ENCODE peak calls at places on chromosome 1, in six cellular contexts. One of them, this sample, is unnamed.

GRCh38 chr1:228063251-228064191 is 19.0 kb upstream of the ARF1 start:
- DNase-seq in GM23338: no peak
- DNase-seq in fibroblast of lung: no peak
- DNase-seq in endothelial cell of umbilical vein: no peak
- DNase-seq in PC-3: no peak
- DNase-seq in astrocyte: no peak
- DNase-seq in this sample: no peak

GRCh38 chr1:101797722-101798121 is 199.0 kb downstream of the OLFM3 start:
- DNase-seq in GM23338: peak; percentile 23
- DNase-seq in fibroblast of lung: no peak
- DNase-seq in endothelial cell of umbilical vein: no peak
- DNase-seq in PC-3: peak; percentile 51
- DNase-seq in astrocyte: no peak
- DNase-seq in this sample: no peak

GRCh38 chr1:28087614-28088167 is 719 bp downstream of the EYA3 start:
- DNase-seq in GM23338: peak; percentile 70
- DNase-seq in fibroblast of lung: peak; percentile 14
- DNase-seq in endothelial cell of umbilical vein: peak; percentile 68
- DNase-seq in PC-3: no peak
- DNase-seq in astrocyte: peak; percentile 9
- DNase-seq in this sample: no peak

GRCh38 chr1:31216016-31216415 is 23.7 kb downstream of the NKAIN1 start:
- DNase-seq in GM23338: peak; percentile 55
- DNase-seq in fibroblast of lung: peak; percentile 11
- DNase-seq in endothelial cell of umbilical vein: peak; percentile 79
- DNase-seq in PC-3: no peak
- DNase-seq in astrocyte: peak; percentile 13
- DNase-seq in this sample: no peak

GRCh38 chr1:227785812-227786608 is 29.5 kb upstream of the PRSS38 start:
- DNase-seq in GM23338: no peak
- DNase-seq in fibroblast of lung: no peak
- DNase-seq in endothelial cell of umbilical vein: no peak
- DNase-seq in PC-3: no peak
- DNase-seq in astrocyte: no peak
- DNase-seq in this sample: no peak

GRCh38 chr1:42682739-42683529 is 716 bp downstream of the YBX1 start:
- DNase-seq in GM23338: peak; percentile 57
- DNase-seq in fibroblast of lung: peak; percentile 79
- DNase-seq in endothelial cell of umbilical vein: peak; percentile 50
- DNase-seq in PC-3: peak; percentile 57
- DNase-seq in astrocyte: peak; percentile 49
- DNase-seq in this sample: peak; percentile 76

GRCh38 chr1:24929876-24930702 is at the start of gene RUNX3:
- DNase-seq in GM23338: peak; percentile 79
- DNase-seq in fibroblast of lung: no peak
- DNase-seq in endothelial cell of umbilical vein: no peak
- DNase-seq in PC-3: peak; percentile 51
- DNase-seq in astrocyte: no peak
- DNase-seq in this sample: no peak

GRCh38 chr1:14637233-14637632 is 38.7 kb downstream of the KAZN start:
- DNase-seq in GM23338: no peak
- DNase-seq in fibroblast of lung: no peak
- DNase-seq in endothelial cell of umbilical vein: no peak
- DNase-seq in PC-3: no peak
- DNase-seq in astrocyte: no peak
- DNase-seq in this sample: no peak

GRCh38 chr1:21337931-21338567 is 47.8 kb upstream of the ECE1 start:
- DNase-seq in GM23338: no peak
- DNase-seq in fibroblast of lung: peak; percentile 99
- DNase-seq in endothelial cell of umbilical vein: peak; percentile 91
- DNase-seq in PC-3: peak; percentile 53
- DNase-seq in astrocyte: peak; percentile 72
- DNase-seq in this sample: peak; percentile 65

GRCh38 chr1:80640978-80641377 is 1159.8 kb upstream of the ADGRL2 start:
- DNase-seq in GM23338: no peak
- DNase-seq in fibroblast of lung: no peak
- DNase-seq in endothelial cell of umbilical vein: no peak
- DNase-seq in PC-3: no peak
- DNase-seq in astrocyte: no peak
- DNase-seq in this sample: no peak

DNA sequence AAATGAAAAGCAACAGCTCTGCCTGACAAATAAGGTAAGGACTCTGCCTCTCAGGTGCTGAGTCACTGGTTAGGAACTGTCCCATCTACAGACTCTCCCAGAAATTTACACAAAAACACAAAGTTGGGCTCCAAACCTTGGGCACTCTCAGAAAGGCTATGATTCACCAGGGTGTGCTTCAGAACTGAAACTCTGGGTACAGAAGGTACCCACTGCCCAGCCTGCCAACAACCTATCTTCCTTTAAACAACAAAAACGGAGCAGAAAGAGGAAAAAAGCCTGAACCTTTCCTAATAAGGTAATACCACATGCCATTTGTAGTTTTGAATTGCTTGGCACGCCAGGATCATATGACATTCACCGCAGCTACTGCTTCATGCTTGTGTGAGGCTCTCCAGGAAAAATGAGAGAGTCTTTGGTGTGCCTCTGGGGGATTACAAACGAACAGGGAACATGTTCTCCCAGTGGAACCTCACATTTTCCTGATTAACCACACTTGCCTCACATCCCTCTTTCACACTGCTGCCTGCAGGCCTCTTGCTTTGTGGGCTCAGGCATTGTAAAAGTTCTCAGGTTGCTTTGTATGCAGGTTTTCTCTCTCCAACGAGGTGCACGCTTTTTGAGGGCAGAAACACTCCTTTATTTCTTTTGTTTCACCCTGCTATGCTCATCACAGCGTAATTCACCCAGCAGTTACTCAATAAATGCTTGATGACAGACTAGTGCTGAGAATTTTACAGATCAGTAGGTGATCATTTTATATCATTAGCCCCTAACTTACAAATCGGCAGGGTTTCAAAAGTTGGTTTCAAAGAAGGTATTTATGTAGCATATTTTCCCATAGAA is 65.1 kb downstream of the GADD45A start:
- DNase-seq in GM23338: peak; percentile 46
- DNase-seq in fibroblast of lung: peak; percentile 89
- DNase-seq in endothelial cell of umbilical vein: peak; percentile 76
- DNase-seq in PC-3: peak; percentile 91
- DNase-seq in astrocyte: peak; percentile 90
- DNase-seq in this sample: peak; percentile 74
- H3K4me3 ChIP-seq in GM23338: peak overlapping the region; percentile 18
- H3K4me3 ChIP-seq in fibroblast of lung: no peak overlapping the region
- H3K4me3 ChIP-seq in endothelial cell of umbilical vein: no peak overlapping the region
- H3K4me3 ChIP-seq in PC-3: peak overlapping the region; percentile 53
- H3K4me3 ChIP-seq in astrocyte: peak overlapping the region; percentile 34
- H3K4me3 ChIP-seq in this sample: peak overlapping the region; percentile 42

GRCh38 chr1:8232036-8232757 is 85.7 kb upstream of the SLC45A1 start:
- DNase-seq in GM23338: no peak
- DNase-seq in fibroblast of lung: no peak
- DNase-seq in endothelial cell of umbilical vein: no peak
- DNase-seq in PC-3: peak; percentile 75
- DNase-seq in astrocyte: peak; percentile 91
- DNase-seq in this sample: no peak

GRCh38 chr1:8228253-8228652 is 89.7 kb upstream of the SLC45A1 start:
- DNase-seq in GM23338: no peak
- DNase-seq in fibroblast of lung: no peak
- DNase-seq in endothelial cell of umbilical vein: no peak
- DNase-seq in PC-3: no peak
- DNase-seq in astrocyte: no peak
- DNase-seq in this sample: no peak

GRCh38 chr1:8226747-8227146 is 91.2 kb upstream of the SLC45A1 start:
- DNase-seq in GM23338: no peak
- DNase-seq in fibroblast of lung: no peak
- DNase-seq in endothelial cell of umbilical vein: peak; percentile 32
- DNase-seq in PC-3: no peak
- DNase-seq in astrocyte: no peak
- DNase-seq in this sample: no peak

DNA sequence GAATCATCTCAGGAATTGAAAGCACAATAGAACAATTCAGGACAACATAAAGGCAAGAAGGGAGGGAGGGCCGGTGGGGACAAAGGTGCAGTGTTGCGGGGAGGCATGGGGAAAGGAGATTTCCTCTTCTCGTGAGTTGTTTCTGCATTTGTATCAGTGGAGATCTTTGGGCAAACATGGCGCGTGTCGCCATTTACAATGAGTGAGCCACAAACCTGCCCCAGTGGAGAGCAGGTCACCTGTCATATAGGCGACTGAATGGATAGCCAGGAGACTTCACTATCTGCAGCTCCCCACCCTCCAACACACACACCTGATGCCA is 87.7 kb upstream of the SLC45A1 start:
- DNase-seq in GM23338: no peak
- DNase-seq in fibroblast of lung: no peak
- DNase-seq in endothelial cell of umbilical vein: no peak
- DNase-seq in PC-3: no peak
- DNase-seq in astrocyte: no peak
- DNase-seq in this sample: no peak
- H3K4me2 ChIP-seq in GM23338: no peak overlapping the region
- H3K4me2 ChIP-seq in fibroblast of lung: no peak overlapping the region
- H3K4me2 ChIP-seq in endothelial cell of umbilical vein: no peak overlapping the region
- H3K4me2 ChIP-seq in PC-3: no peak overlapping the region
- H3K4me2 ChIP-seq in astrocyte: no peak overlapping the region
- H3K4me2 ChIP-seq in this sample: no peak overlapping the region

DNA sequence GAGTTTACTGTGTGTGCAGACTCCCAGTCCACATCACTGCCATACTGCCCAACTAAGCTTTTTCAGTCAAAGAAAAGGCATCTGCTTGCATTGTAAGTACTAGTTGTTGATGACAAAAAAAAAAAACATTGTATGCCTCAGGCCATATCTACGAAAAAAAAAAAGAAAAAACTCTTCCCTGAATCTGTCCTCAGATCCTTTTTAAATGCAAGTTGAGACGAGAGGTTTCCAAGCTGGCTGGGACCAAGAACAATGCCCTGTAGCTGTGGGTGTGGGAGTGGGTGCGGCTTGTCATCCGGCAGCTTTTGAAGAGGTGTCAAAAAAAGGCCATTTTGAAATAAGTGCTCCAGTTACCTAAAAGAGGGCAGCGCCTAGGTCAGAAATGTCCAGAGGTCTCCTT is 29.2 kb upstream of the HHAT start:
- DNase-seq in GM23338: no peak
- DNase-seq in fibroblast of lung: no peak
- DNase-seq in endothelial cell of umbilical vein: no peak
- DNase-seq in PC-3: no peak
- DNase-seq in astrocyte: no peak
- DNase-seq in this sample: peak; percentile 51
- TF ChIP-seq CTCF in GM23338: no peak
- TF ChIP-seq CTCF in fibroblast of lung: no peak
- TF ChIP-seq CTCF in endothelial cell of umbilical vein: no peak
- TF ChIP-seq CTCF in PC-3: no peak
- TF ChIP-seq CTCF in astrocyte: no peak
- TF ChIP-seq CTCF in this sample: no peak

DNA sequence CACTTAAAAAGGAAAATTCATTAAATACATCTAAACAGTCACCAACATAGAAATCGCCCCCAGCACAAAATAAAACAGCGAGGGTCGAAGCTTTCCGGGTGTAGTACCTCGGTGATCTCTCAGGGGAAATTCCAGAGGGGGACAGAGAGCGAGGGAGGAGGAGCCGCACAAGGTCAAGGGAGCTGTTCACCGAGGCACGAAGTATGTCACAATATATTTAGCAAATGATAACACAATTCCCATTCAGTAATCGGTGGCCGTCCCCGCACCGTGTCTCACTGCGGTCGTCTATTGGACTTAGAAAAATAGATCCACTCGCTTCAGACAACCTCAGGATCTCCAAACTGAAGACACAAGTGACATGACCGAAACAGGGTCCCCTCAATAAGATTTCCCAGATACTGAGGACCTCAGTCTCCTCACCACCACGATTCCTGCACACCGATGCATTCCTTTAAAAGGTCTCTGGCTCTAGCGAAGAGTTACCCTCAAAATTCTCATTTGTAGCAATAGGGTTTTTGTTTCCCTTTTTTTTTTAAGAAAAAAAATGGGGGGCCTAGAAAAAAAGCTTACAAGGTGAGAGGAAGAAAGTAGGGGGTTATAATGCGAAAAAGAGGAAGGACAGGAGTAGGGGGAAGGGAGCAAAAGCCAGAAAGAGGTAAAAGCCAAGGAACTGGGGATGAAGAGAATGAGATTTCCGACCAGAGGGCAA is 1.1 kb downstream of the LPGAT1 start:
- DNase-seq in GM23338: peak; percentile 81
- DNase-seq in fibroblast of lung: peak; percentile 20
- DNase-seq in endothelial cell of umbilical vein: no peak
- DNase-seq in PC-3: no peak
- DNase-seq in astrocyte: peak; percentile 10
- DNase-seq in this sample: no peak
- H3K4me3 ChIP-seq in GM23338: peak overlapping the region; percentile 65
- H3K4me3 ChIP-seq in fibroblast of lung: peak overlapping the region; percentile 57
- H3K4me3 ChIP-seq in endothelial cell of umbilical vein: peak overlapping the region; percentile 82
- H3K4me3 ChIP-seq in PC-3: peak overlapping the region; percentile 84
- H3K4me3 ChIP-seq in astrocyte: peak overlapping the region; percentile 70
- H3K4me3 ChIP-seq in this sample: peak overlapping the region; percentile 75

GRCh38 chr1:201379733-201380242 is 2.3 kb upstream of the TNNT2 start:
- DNase-seq in GM23338: no peak
- DNase-seq in fibroblast of lung: no peak
- DNase-seq in endothelial cell of umbilical vein: no peak
- DNase-seq in PC-3: no peak
- DNase-seq in astrocyte: no peak
- DNase-seq in this sample: no peak

GRCh38 chr1:201377611-201378092 is at the start of gene TNNT2:
- DNase-seq in GM23338: no peak
- DNase-seq in fibroblast of lung: peak; percentile 36
- DNase-seq in endothelial cell of umbilical vein: no peak
- DNase-seq in PC-3: no peak
- DNase-seq in astrocyte: no peak
- DNase-seq in this sample: no peak

GRCh38 chr1:201376464-201377374 is 761 bp downstream of the TNNT2 start:
- DNase-seq in GM23338: peak; percentile 97
- DNase-seq in fibroblast of lung: peak; percentile 29
- DNase-seq in endothelial cell of umbilical vein: peak; percentile 40
- DNase-seq in PC-3: peak; percentile 76
- DNase-seq in astrocyte: peak; percentile 16
- DNase-seq in this sample: no peak

GRCh38 chr1:201381130-201381529 is 3.6 kb upstream of the TNNT2 start:
- DNase-seq in GM23338: no peak
- DNase-seq in fibroblast of lung: no peak
- DNase-seq in endothelial cell of umbilical vein: no peak
- DNase-seq in PC-3: no peak
- DNase-seq in astrocyte: no peak
- DNase-seq in this sample: peak; percentile 70

DNA sequence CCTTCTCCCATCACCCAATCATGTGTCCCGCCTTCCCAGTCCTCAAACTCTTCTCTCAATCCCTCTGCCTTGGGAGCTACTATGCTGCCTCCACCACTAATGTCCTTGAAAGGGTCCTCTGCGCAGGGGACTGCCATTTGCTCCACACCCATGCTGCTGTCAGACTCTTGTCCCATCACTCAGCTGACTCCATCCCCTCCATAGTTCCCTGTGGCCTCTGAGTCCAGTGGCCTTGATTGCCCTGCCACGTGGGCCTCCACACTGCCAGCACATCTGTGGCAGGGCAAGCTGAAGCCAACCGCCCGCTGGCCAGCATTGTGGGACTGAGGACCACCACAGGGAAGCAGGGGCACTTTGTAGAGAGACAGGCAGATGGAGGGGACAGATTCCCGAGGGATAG is 1.3 kb upstream of the TNNT2 start:
- DNase-seq in GM23338: no peak
- DNase-seq in fibroblast of lung: no peak
- DNase-seq in endothelial cell of umbilical vein: no peak
- DNase-seq in PC-3: no peak
- DNase-seq in astrocyte: no peak
- DNase-seq in this sample: no peak
- H3K4me2 ChIP-seq in GM23338: no peak overlapping the region
- H3K4me2 ChIP-seq in fibroblast of lung: no peak overlapping the region
- H3K4me2 ChIP-seq in endothelial cell of umbilical vein: no peak overlapping the region
- H3K4me2 ChIP-seq in PC-3: no peak overlapping the region
- H3K4me2 ChIP-seq in astrocyte: no peak overlapping the region
- H3K4me2 ChIP-seq in this sample: no peak overlapping the region